ENCODE peak calls at places on chromosomes 5 and 9, in eight cellular contexts. W is endothelial cell of umbilical vein; L is stimulated activated CD4-positive, alpha-beta T cell treated with anti-CD3 and anti-CD28 coated beads, Interleukin-15, amount 100 ng/mL, for 48 hours; H is T47D; X is HT1080; Y is NT2/D1; V is anterior cingulate cortex; K is GM20000. N is an unnamed sample.

GRCh38 chr5:1343931-1344901 is 683 bp downstream of the CLPTM1L start:
- DNase-seq in X (no peak), H (peak; percentile 49), V (no peak), Y (no peak), L (no peak), W (peak; percentile 37), K (peak; percentile 47), N (no peak)

GRCh38 chr5:172511952-172512351 is 57.6 kb upstream of the SH3PXD2B start:
- DNase-seq in K (no peak), V (no peak), X (no peak), Y (no peak), W (no peak), L (no peak), H (no peak), N (no peak)

GRCh38 chr9:98144631-98145030 is 25.6 kb upstream of the TRIM14 start:
- DNase-seq in L (no peak), H (no peak), V (no peak), Y (no peak), K (no peak), W (no peak), X (no peak), N (no peak)

GRCh38 chr5:149823350-149823749 is 93.2 kb downstream of the PPARGC1B start:
- DNase-seq in V (no peak), L (no peak), W (no peak), Y (no peak), H (no peak), X (no peak), K (no peak), N (no peak)

GRCh38 chr5:171541380-171541779 is 121.9 kb downstream of the FGF18 start:
- DNase-seq in K (no peak), Y (no peak), H (no peak), V (no peak), L (no peak), X (no peak), W (no peak), N (no peak)

GRCh38 chr5:149712439-149713147 is 17.5 kb upstream of the PPARGC1B start:
- DNase-seq in K (no peak), V (no peak), X (no peak), L (no peak), W (no peak), Y (no peak), H (no peak), N (no peak)

GRCh38 chr5:133969654-133970324 is 1.4 kb upstream of the C5orf15 start:
- DNase-seq in W (no peak), L (no peak), V (no peak), Y (no peak), K (peak; percentile 34), X (no peak), H (no peak), N (no peak)

GRCh38 chr9:125850763-125851162 is 103.6 kb downstream of the PBX3 start:
- DNase-seq in X (no peak), H (no peak), L (no peak), W (no peak), K (no peak), V (no peak), Y (no peak), N (no peak)

N was measured in GOT3.